ENCODE peak calls at places on chromosomes 5 and 9, in ten cellular contexts. D is IMR-90; M is gastrocnemius medialis; Z is heart left ventricle; A is cardiac muscle cell; Q is lung; U is CD4-positive, CD25-positive, alpha-beta regulatory T cell; J is tibial artery; W is transverse colon; Y is right atrium auricular region. P is an unnamed sample.

GRCh38 chr9:132728071-132728470 is 57.8 kb downstream of the GTF3C4 start:
- DNase-seq in Q (no peak), Y (no peak), Z (no peak), W (no peak), A (no peak), M (no peak), J (no peak), D (no peak), U (no peak), P (no peak)

GRCh38 chr5:116442095-116442534 is 132.5 kb downstream of the SEMA6A start:
- DNase-seq in Y (no peak), U (no peak), A (peak; percentile 40), M (peak; percentile 29), Z (peak; percentile 68), Q (no peak), D (peak; percentile 7), W (peak; percentile 42), J (no peak), P (peak; percentile 46)

GRCh38 chr5:145697251-145698016 is 137.7 kb downstream of the PRELID2 start:
- DNase-seq in A (peak; percentile 80), W (peak; percentile 22), Z (no peak), J (no peak), Y (no peak), M (no peak), D (peak; percentile 49), U (peak; percentile 24), Q (no peak), P (peak; percentile 53)

GRCh38 chr5:165981721-165982120 is 2309.7 kb upstream of the WWC1 start:
- DNase-seq in A (no peak), Z (no peak), J (no peak), Q (no peak), M (no peak), Y (no peak), D (no peak), U (no peak), W (no peak), P (no peak)

GRCh38 chr9:97855486-97855875 is 2.5 kb downstream of the FOXE1 start:
- DNase-seq in Y (peak; percentile 42), Q (no peak), Z (no peak), U (no peak), D (no peak), W (no peak), J (no peak), M (no peak), A (no peak), P (no peak)

GRCh38 chr5:107286447-107287098 is 384.2 kb downstream of the EFNA5 start:
- DNase-seq in D (no peak), Y (no peak), A (no peak), J (no peak), U (no peak), W (no peak), M (no peak), Z (no peak), Q (no peak), P (no peak)

GRCh38 chr5:4081466-4081865 is 485.8 kb downstream of the IRX1 start:
- DNase-seq in Z (no peak), A (no peak), Q (no peak), W (no peak), M (no peak), D (no peak), Y (no peak), J (no peak), U (no peak), P (no peak)

GRCh38 chr5:33362915-33363314 is 77.8 kb upstream of the TARS1 start:
- DNase-seq in Z (no peak), M (no peak), D (peak; percentile 71), Y (peak; percentile 85), A (peak; percentile 90), W (peak; percentile 8), U (no peak), Q (no peak), J (no peak), P (peak; percentile 19)

GRCh38 chr5:68285075-68285827 is 69.7 kb downstream of the PIK3R1 start:
- DNase-seq in Y (no peak), Q (no peak), A (no peak), U (peak; percentile 37), M (no peak), Z (no peak), J (no peak), W (no peak), D (no peak), P (no peak)

DNA sequence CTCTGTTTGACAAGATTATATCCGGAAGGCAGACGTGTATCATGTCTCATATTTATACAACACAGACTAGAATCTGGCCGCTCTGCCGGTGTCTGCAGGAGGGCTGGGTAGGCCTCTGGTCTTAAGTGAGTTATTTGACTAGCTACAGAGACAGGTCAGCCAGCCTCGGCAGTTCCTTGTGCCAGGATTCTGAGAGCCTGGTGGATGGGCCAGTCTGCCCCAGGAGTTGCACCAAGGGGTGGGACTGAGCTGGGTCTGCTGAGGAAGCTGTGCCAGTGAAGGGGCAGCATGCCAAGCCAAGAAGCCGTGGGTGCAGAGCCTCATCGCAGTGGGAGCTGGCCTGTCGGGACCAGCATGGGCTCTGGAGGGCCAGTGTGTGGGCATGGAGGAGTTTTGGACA is 7.1 kb downstream of the SNX18 start:
- DNase-seq in W (peak; percentile 16), D (no peak), M (no peak), Z (peak; percentile 74), A (no peak), U (no peak), J (peak; percentile 89), Q (no peak), Y (no peak), P (no peak)
- H3K4me1 ChIP-seq in W (peaks cover 46% of the 10 kb centered on the region), D (peaks cover 29% of the 10 kb centered on the region), M (peaks cover 81% of the 10 kb centered on the region), Z (peaks cover 55% of the 10 kb centered on the region), A (peaks cover 54% of the 10 kb centered on the region), U (peaks cover 36% of the 10 kb centered on the region), J (peaks cover 77% of the 10 kb centered on the region), Q (peaks cover 23% of the 10 kb centered on the region), Y (no peaks in the 10 kb centered on the region), P (peaks cover 27% of the 10 kb centered on the region)

DNA sequence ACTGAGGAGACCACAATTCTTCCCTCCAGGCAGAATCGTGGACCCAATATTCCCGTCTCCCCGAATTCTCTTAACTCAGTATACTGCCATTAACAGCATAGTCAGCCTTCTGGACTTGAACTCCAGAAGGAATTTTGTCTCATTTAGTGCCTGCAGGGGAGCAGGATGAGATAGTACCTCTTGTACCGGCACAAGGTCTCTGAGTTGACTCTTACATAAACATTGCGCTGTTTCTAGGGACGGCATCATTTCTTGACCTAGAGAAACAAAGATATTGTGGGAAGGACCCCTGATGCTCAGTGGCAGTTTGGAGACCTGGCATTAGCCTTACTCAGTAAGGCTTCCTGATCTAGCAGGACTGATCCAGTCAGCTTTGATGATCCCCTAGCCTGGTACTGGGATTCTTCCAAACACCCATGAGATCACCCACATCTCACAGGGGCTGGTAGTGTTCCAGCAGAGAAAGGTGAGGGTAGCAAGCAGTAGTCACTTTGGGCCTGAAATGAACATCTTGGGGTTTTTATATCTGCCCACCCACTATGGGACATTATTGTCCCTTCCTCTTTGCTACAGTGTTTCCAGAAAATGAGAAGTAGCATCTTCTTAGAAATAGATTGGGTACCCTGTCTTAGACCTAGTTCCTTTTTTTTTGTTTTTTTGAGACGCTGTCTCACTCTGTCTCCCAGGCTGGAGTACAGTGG is 249.0 kb upstream of the ANKRD55 start:
- DNase-seq in M (no peak), U (no peak), W (no peak), D (no peak), J (no peak), Z (no peak), Y (no peak), Q (no peak), A (no peak), P (no peak)
- H3K4me3 ChIP-seq in M (peak overlapping the region; percentile 67), U (peak overlapping the region; percentile 85), W (peak overlapping the region; percentile 56), D (no peak overlapping the region), J (peak overlapping the region; percentile 66), Z (peak overlapping the region; percentile 71), Y (peak overlapping the region; percentile 66), Q (no peak overlapping the region), A (no peak overlapping the region), P (no peak overlapping the region)

GRCh38 chr9:93944011-93944410 is 11.1 kb downstream of the BARX1 start:
- DNase-seq in A (no peak), D (no peak), U (no peak), J (no peak), Z (peak; percentile 30), Y (no peak), W (no peak), Q (no peak), M (no peak), P (no peak)

GRCh38 chr9:93947409-93948070 is 7.6 kb downstream of the BARX1 start:
- DNase-seq in Q (no peak), U (no peak), J (no peak), M (no peak), A (no peak), W (no peak), Y (no peak), D (no peak), Z (peak; percentile 22), P (no peak)

GRCh38 chr9:93945400-93946337 is 9.5 kb downstream of the BARX1 start:
- DNase-seq in D (no peak), U (no peak), Z (peak; percentile 61), Y (no peak), Q (no peak), A (no peak), M (no peak), J (no peak), W (no peak), P (no peak)

GRCh38 chr9:93948456-93949072 is 6.6 kb downstream of the BARX1 start:
- DNase-seq in W (no peak), J (no peak), Q (no peak), D (no peak), U (no peak), Z (peak; percentile 48), Y (no peak), M (no peak), A (no peak), P (no peak)

GRCh38 chr9:93946338-93946712 is 8.8 kb downstream of the BARX1 start:
- DNase-seq in D (no peak), Y (no peak), W (no peak), Z (peak; percentile 11), U (no peak), A (no peak), Q (no peak), J (no peak), M (no peak), P (no peak)
- H3K27me3 ChIP-seq in D (peaks cover 92% of the 10 kb centered on the region), Y (peaks cover 28% of the 10 kb centered on the region), W (peaks cover 98% of the 10 kb centered on the region), Z (peaks cover 99% of the 10 kb centered on the region), U (peaks cover 47% of the 10 kb centered on the region), A (peaks cover 100% of the 10 kb centered on the region), Q (peaks cover 5% of the 10 kb centered on the region), J (no peaks in the 10 kb centered on the region), M (peaks cover 69% of the 10 kb centered on the region), P (peaks cover 7% of the 10 kb centered on the region)

DNA sequence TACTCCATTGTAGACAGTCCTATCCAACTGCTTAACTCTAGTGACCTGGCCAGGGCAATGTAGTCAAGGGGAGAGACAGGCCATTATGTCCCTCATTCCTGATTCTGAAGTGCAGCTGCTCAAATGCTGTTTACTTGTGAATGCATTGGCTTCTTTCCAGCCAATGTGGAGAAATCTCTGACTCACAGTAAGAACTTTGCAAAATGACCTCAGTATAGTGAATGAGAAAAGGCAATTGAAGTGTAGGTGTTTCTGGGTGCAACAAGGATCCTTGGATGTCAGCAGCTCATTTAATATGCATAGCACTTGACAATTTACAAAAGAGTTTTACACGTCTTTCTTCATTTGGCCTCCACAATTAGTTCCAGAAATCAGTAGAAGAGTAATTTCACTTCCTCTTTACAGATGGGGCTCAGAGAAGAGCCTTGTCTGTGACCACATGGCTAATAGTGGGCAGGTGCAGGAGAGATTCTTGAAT is 367.2 kb downstream of the OSTF1 start:
- DNase-seq in Z (no peak), U (no peak), M (peak; percentile 22), J (no peak), Q (peak; percentile 59), Y (no peak), D (peak; percentile 1), W (no peak), A (peak; percentile 2), P (peak; percentile 7)
- H3K4me1 ChIP-seq in Z (peaks cover 3% of the 10 kb centered on the region), U (no peaks in the 10 kb centered on the region), M (peaks cover 9% of the 10 kb centered on the region), J (peaks cover 44% of the 10 kb centered on the region), Q (peaks cover 2% of the 10 kb centered on the region), Y (no peaks in the 10 kb centered on the region), D (no peaks in the 10 kb centered on the region), W (no peaks in the 10 kb centered on the region), A (no peaks in the 10 kb centered on the region), P (peaks cover 24% of the 10 kb centered on the region)

GRCh38 chr5:141354900-141355469 is at the start of gene PCDHGA4:
- DNase-seq in D (peak; percentile 28), W (no peak), Y (no peak), A (peak; percentile 30), U (no peak), Z (no peak), M (no peak), J (no peak), Q (no peak), P (no peak)
- H3K4me3 ChIP-seq in D (peak within 1 kb of the TSS; percentile 76), W (peak within 1 kb of the TSS; percentile 29), Y (peak within 1 kb of the TSS; percentile 43), A (no peak within 1 kb of the TSS), U (peak within 1 kb of the TSS; percentile 26), Z (peak within 1 kb of the TSS; percentile 13), M (peak within 1 kb of the TSS; percentile 35), J (peak within 1 kb of the TSS; percentile 43), Q (no peak within 1 kb of the TSS), P (no peak within 1 kb of the TSS)

P was measured in SJSA1.